ENCODE peak calls at places on chromosomes 2 and 18, in eight cellular contexts. G, J, C, H, Z, W, E and P are unnamed samples.

GRCh38 chr18:58615150-58616132 is 13.4 kb downstream of the ALPK2 start:
- DNase-seq in H (peak; percentile 8), W (no peak), G (no peak), E (no peak), J (no peak), C (no peak), Z (peak; percentile 60), P (peak; percentile 67)

GRCh38 chr2:23669413-23670244 is 257.3 kb downstream of the ATAD2B start:
- DNase-seq in E (peak; percentile 84), Z (no peak), G (no peak), C (no peak), W (peak; percentile 60), J (no peak), H (no peak), P (no peak)

GRCh38 chr2:149166958-149167810 is 128.7 kb downstream of the LYPD6B start:
- DNase-seq in J (no peak), Z (no peak), W (no peak), G (peak; percentile 23), H (no peak), E (no peak), C (peak; percentile 10), P (peak; percentile 58)

GRCh38 chr18:32160547-32160946 is 29.3 kb upstream of the MEP1B start:
- DNase-seq in H (no peak), E (no peak), G (no peak), C (peak; percentile 6), W (no peak), Z (no peak), J (no peak), P (no peak)

GRCh38 chr2:135926605-135927004 is 50.4 kb upstream of the MCM6 start:
- DNase-seq in Z (no peak), G (no peak), E (no peak), H (no peak), C (no peak), W (no peak), J (no peak), P (no peak)

GRCh38 chr18:227902-228301 is 39.9 kb downstream of the THOC1 start:
- DNase-seq in J (no peak), W (no peak), G (no peak), Z (no peak), E (no peak), C (no peak), H (no peak), P (no peak)

GRCh38 chr2:103365071-103365470 is 603.2 kb downstream of the TMEM182 start:
- DNase-seq in Z (no peak), J (no peak), C (no peak), G (no peak), H (no peak), W (no peak), E (no peak), P (no peak)

GRCh38 chr18:26424428-26425147 is 123.8 kb downstream of the KCTD1 start:
- DNase-seq in W (no peak), Z (no peak), G (no peak), C (no peak), E (no peak), J (no peak), H (no peak), P (no peak)

GRCh38 chr2:213152065-213152794 is 818 bp upstream of the IKZF2 start:
- DNase-seq in E (peak; percentile 68), C (peak; percentile 2), J (peak; percentile 56), G (peak; percentile 82), W (peak; percentile 90), H (no peak), Z (no peak), P (no peak)

GRCh38 chr2:133843551-133843950 is 275.3 kb upstream of the NCKAP5 start:
- DNase-seq in Z (no peak), J (no peak), W (no peak), H (no peak), E (no peak), G (no peak), C (no peak), P (no peak)

GRCh38 chr2:170573660-170574059 is 141.5 kb upstream of the SP5 start:
- DNase-seq in H (no peak), Z (no peak), C (no peak), W (no peak), G (no peak), J (no peak), E (no peak), P (no peak)

GRCh38 chr2:205051417-205051816 is 506.1 kb downstream of the PARD3B start:
- DNase-seq in W (no peak), Z (no peak), E (no peak), J (no peak), C (no peak), G (no peak), H (no peak), P (no peak)

GRCh38 chr2:73984922-73985317 is 210 bp downstream of the TET3 start:
- DNase-seq in J (peak; percentile 47), C (no peak), E (no peak), Z (peak; percentile 82), W (no peak), H (peak; percentile 33), G (peak; percentile 83), P (no peak)

GRCh38 chr2:239595711-239596110 is 194.9 kb upstream of the HDAC4 start:
- DNase-seq in Z (no peak), W (peak; percentile 28), G (no peak), E (no peak), J (no peak), C (no peak), H (no peak), P (peak; percentile 30)

GRCh38 chr2:17104454-17104853 is 413.8 kb downstream of the RAD51AP2 start:
- DNase-seq in Z (peak; percentile 8), H (no peak), E (no peak), G (no peak), W (no peak), C (no peak), J (no peak), P (no peak)

GRCh38 chr2:38907743-38908562 is 18.3 kb downstream of the ARHGEF33 start:
- DNase-seq in G (no peak), W (no peak), H (no peak), C (no peak), J (no peak), Z (peak; percentile 61), E (no peak), P (no peak)

GRCh38 chr18:46335551-46336059 is 231.4 kb downstream of the HAUS1 start:
- DNase-seq in J (peak; percentile 61), E (no peak), W (no peak), G (peak; percentile 80), C (no peak), Z (no peak), H (no peak), P (no peak)

GRCh38 chr18:54004828-54005227 is 219.6 kb downstream of the MBD2 start:
- DNase-seq in Z (no peak), G (no peak), C (no peak), J (peak; percentile 49), H (no peak), E (no peak), W (no peak), P (no peak)

GRCh38 chr18:56563568-56563967 is 74.8 kb downstream of the TXNL1 start:
- DNase-seq in Z (no peak), W (peak; percentile 43), H (no peak), J (peak; percentile 85), C (peak; percentile 10), G (peak; percentile 88), E (no peak), P (no peak)

GRCh38 chr2:134144651-134145050 is 109.2 kb upstream of the MGAT5 start:
- DNase-seq in C (no peak), G (no peak), W (no peak), Z (no peak), E (no peak), J (no peak), H (no peak), P (no peak)

GRCh38 chr2:80001704-80002103 is 302.8 kb downstream of the LRRTM1 start:
- DNase-seq in Z (no peak), C (no peak), H (no peak), W (no peak), E (no peak), J (no peak), G (no peak), P (no peak)

GRCh38 chr2:44342854-44343253 is 18.4 kb downstream of the PREPL start:
- DNase-seq in W (no peak), H (no peak), C (no peak), Z (no peak), G (peak; percentile 39), E (no peak), J (no peak), P (no peak)

GRCh38 chr2:231181848-231182247 is 16.6 kb upstream of the ARMC9 start:
- DNase-seq in E (peak; percentile 88), G (no peak), C (no peak), H (no peak), Z (peak; percentile 69), W (peak; percentile 88), J (no peak), P (peak; percentile 88)

DNA sequence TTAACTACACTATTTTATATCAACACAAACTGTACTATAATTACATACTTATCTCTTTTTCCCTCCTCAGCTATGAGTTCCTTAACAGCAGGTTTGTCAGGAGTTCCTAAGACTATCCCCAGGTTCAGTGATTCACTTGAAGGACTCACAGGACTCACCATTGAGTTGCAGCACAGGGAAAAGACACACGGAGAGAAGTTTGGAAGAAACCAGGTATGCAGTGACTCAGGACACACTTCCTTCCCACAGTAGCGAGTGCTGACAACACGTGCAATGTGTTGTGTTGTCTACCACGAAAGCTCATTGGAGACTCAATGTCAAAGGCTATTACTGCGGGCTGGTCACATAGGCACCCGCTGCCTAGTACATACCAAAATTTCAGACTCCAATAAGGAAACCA is 32.0 kb downstream of the MGAT4A start:
- DNase-seq in H (no peak), C (no peak), W (no peak), Z (no peak), E (no peak), G (no peak), J (no peak), P (no peak)
- TF ChIP-seq CTCF in H (no peak), C (no peak), W (no peak), Z (no peak), E (no peak), G (no peak), J (no peak), P (no peak)

GRCh38 chr2:53040536-53041229 is 726.9 kb upstream of the CHAC2 start:
- DNase-seq in C (no peak), W (no peak), E (no peak), H (no peak), G (no peak), J (no peak), Z (no peak), P (no peak)
- TF ChIP-seq CTCF in C (peak; percentile 44), W (no peak), E (no peak), H (no peak), G (peak; percentile 38), J (no peak), Z (no peak), P (no peak)

DNA sequence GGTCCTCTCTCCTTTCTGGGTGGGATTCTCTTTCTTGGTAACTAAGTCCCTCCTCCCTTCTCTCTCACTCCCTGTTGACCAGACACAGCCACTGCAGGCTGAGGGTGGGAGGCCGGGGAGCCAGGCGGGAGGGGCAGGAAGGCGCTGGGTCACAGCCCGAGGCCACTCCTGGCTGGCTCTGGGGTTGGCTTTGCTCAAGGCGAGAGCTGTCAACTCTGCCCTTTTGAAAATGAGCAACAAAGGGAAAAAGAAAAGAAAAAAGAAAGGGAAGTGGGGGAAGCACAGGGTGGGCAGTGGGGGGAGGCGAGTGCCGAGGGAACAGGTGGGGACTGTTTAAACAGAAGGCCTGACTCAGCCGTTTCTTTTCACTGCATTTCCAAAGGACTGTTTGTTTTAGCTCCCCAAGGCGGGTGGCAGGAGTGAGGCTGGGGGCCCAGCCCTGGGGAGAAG is 70.5 kb upstream of the IGFBP5 start:
- DNase-seq in W (no peak), G (peak; percentile 93), H (no peak), Z (no peak), C (no peak), E (no peak), J (peak; percentile 78), P (no peak)
- TF ChIP-seq CTCF in W (no peak), G (peak; percentile 29), H (no peak), Z (no peak), C (no peak), E (no peak), J (no peak), P (no peak)

GRCh38 chr2:227479865-227480475 is 8.0 kb downstream of the AGFG1 start:
- DNase-seq in G (no peak), Z (no peak), E (no peak), H (no peak), J (no peak), C (no peak), W (no peak), P (no peak)
- TF ChIP-seq CTCF in G (no peak), Z (peak; percentile 31), E (no peak), H (no peak), J (no peak), C (peak; percentile 19), W (peak; percentile 17), P (peak; percentile 39)